ENCODE peak calls at places on chromosome 22, in nine cellular contexts. W, Y, B, R, X, E, K, D and P are unnamed samples.

GRCh38 chr22:18133452-18133851 is 16.5 kb upstream of the USP18 start:
- DNase-seq in W (no peak), Y (peak; percentile 26), B (no peak), R (no peak), X (no peak), E (peak; percentile 76), K (no peak), D (no peak), P (no peak)

GRCh38 chr22:43325176-43325575 is 18.0 kb downstream of the SCUBE1 start:
- DNase-seq in W (no peak), Y (no peak), B (no peak), R (no peak), X (no peak), E (no peak), K (no peak), D (no peak), P (no peak)

GRCh38 chr22:46465348-46465725 is 72.1 kb downstream of the CELSR1 start:
- DNase-seq in W (no peak), Y (no peak), B (no peak), R (no peak), X (no peak), E (no peak), K (no peak), D (no peak), P (no peak)

GRCh38 chr22:41021655-41022454 is 70.5 kb upstream of the EP300 start:
- DNase-seq in W (peak; percentile 35), Y (peak; percentile 61), B (peak; percentile 79), R (no peak), X (peak; percentile 65), E (peak; percentile 69), K (peak; percentile 66), D (peak; percentile 53), P (peak; percentile 45)

GRCh38 chr22:41264408-41264941 is 21.5 kb downstream of the RANGAP1 start:
- DNase-seq in W (no peak), Y (no peak), B (no peak), R (no peak), X (no peak), E (no peak), K (no peak), D (no peak), P (no peak)

GRCh38 chr22:35940166-35940565 is 88.5 kb downstream of the RBFOX2 start:
- DNase-seq in W (no peak), Y (peak; percentile 31), B (no peak), R (no peak), X (no peak), E (no peak), K (no peak), D (no peak), P (no peak)

GRCh38 chr22:29979645-29980303 is 96.8 kb downstream of the MTMR3 start:
- DNase-seq in W (no peak), Y (peak; percentile 89), B (no peak), R (no peak), X (no peak), E (no peak), K (no peak), D (no peak), P (no peak)

GRCh38 chr22:30305519-30305905 is 16.2 kb upstream of the CASTOR1 start:
- DNase-seq in W (no peak), Y (no peak), B (peak; percentile 42), R (no peak), X (no peak), E (peak; percentile 70), K (no peak), D (no peak), P (peak; percentile 26)

GRCh38 chr22:29748248-29748893 is 18.4 kb downstream of the ZMAT5 start:
- DNase-seq in W (no peak), Y (no peak), B (no peak), R (no peak), X (no peak), E (no peak), K (no peak), D (no peak), P (no peak)

GRCh38 chr22:41215926-41216325 is 10.8 kb downstream of the L3MBTL2 start:
- DNase-seq in W (no peak), Y (no peak), B (no peak), R (no peak), X (no peak), E (no peak), K (no peak), D (no peak), P (no peak)

GRCh38 chr22:27603823-27604190 is 197.7 kb downstream of the MN1 start:
- DNase-seq in W (no peak), Y (peak; percentile 15), B (no peak), R (no peak), X (no peak), E (peak; percentile 28), K (no peak), D (no peak), P (no peak)

GRCh38 chr22:46023558-46023981 is 46.6 kb upstream of the WNT7B start:
- DNase-seq in W (no peak), Y (peak; percentile 68), B (peak; percentile 25), R (no peak), X (no peak), E (peak; percentile 47), K (no peak), D (no peak), P (no peak)

GRCh38 chr22:31243339-31244043 is 31.4 kb downstream of the LIMK2 start:
- DNase-seq in W (no peak), Y (peak; percentile 49), B (peak; percentile 83), R (no peak), X (no peak), E (no peak), K (no peak), D (peak; percentile 89), P (no peak)

GRCh38 chr22:26983311-26983710 is 325.9 kb downstream of the MIAT start:
- DNase-seq in W (no peak), Y (no peak), B (no peak), R (no peak), X (no peak), E (no peak), K (no peak), D (peak; percentile 11), P (no peak)

GRCh38 chr22:31752096-31752847 is 1.5 kb upstream of the DEPDC5 start:
- DNase-seq in W (no peak), Y (no peak), B (no peak), R (no peak), X (no peak), E (no peak), K (no peak), D (no peak), P (no peak)

GRCh38 chr22:22745225-22746060 is 101.0 kb downstream of the GGTLC2 start:
- DNase-seq in W (no peak), Y (peak; percentile 16), B (peak; percentile 38), R (no peak), X (peak; percentile 39), E (peak; percentile 33), K (peak; percentile 56), D (no peak), P (peak; percentile 15)

GRCh38 chr22:16601437-16602223 is 9.0 kb upstream of the CCT8L2 start:
- DNase-seq in W (no peak), Y (no peak), B (peak; percentile 17), R (no peak), X (peak; percentile 55), E (peak; percentile 1), K (peak; percentile 11), D (no peak), P (no peak)

GRCh38 chr22:16989915-16990314 is 18.1 kb downstream of the GAB4 start:
- DNase-seq in W (no peak), Y (no peak), B (no peak), R (no peak), X (no peak), E (no peak), K (no peak), D (no peak), P (no peak)

GRCh38 chr22:41480397-41480735 is 11.4 kb downstream of the ACO2 start:
- DNase-seq in W (no peak), Y (peak; percentile 64), B (peak; percentile 34), R (no peak), X (no peak), E (peak; percentile 50), K (no peak), D (no peak), P (no peak)

GRCh38 chr22:33803371-33803770 is 116.9 kb downstream of the LARGE1 start:
- DNase-seq in W (no peak), Y (peak; percentile 97), B (no peak), R (no peak), X (no peak), E (peak; percentile 85), K (no peak), D (peak; percentile 75), P (no peak)

GRCh38 chr22:23762866-23763578 is at the start of gene C22orf15:
- DNase-seq in W (no peak), Y (peak; percentile 54), B (no peak), R (no peak), X (no peak), E (peak; percentile 64), K (peak; percentile 32), D (no peak), P (no peak)

GRCh38 chr22:45577746-45578523 is 75.3 kb downstream of the FBLN1 start:
- DNase-seq in W (peak; percentile 11), Y (peak; percentile 75), B (peak; percentile 80), R (peak; percentile 41), X (peak; percentile 81), E (peak; percentile 83), K (peak; percentile 85), D (peak; percentile 55), P (peak; percentile 88)

GRCh38 chr22:43378011-43378704 is 33.7 kb upstream of the MPPED1 start:
- DNase-seq in W (peak; percentile 49), Y (peak; percentile 29), B (no peak), R (no peak), X (no peak), E (peak; percentile 44), K (no peak), D (no peak), P (no peak)

GRCh38 chr22:49964136-49964492 is 3.5 kb downstream of the PIM3 start:
- DNase-seq in W (no peak), Y (no peak), B (no peak), R (no peak), X (no peak), E (no peak), K (no peak), D (no peak), P (no peak)

GRCh38 chr22:17371446-17371845 is 2.2 kb downstream of the CECR2 start:
- DNase-seq in W (no peak), Y (no peak), B (no peak), R (no peak), X (no peak), E (no peak), K (no peak), D (no peak), P (no peak)

GRCh38 chr22:39959640-39960447 is at the start of gene TMA7B:
- DNase-seq in W (no peak), Y (peak; percentile 55), B (peak; percentile 62), R (no peak), X (peak; percentile 28), E (peak; percentile 57), K (no peak), D (peak; percentile 58), P (peak; percentile 9)

GRCh38 chr22:44729391-44730012 is 22.9 kb upstream of the ARHGAP8 start:
- DNase-seq in W (no peak), Y (peak; percentile 71), B (no peak), R (no peak), X (no peak), E (peak; percentile 79), K (no peak), D (no peak), P (no peak)

GRCh38 chr22:30860176-30861105 is 108.1 kb downstream of the MORC2 start:
- DNase-seq in W (no peak), Y (no peak), B (no peak), R (no peak), X (no peak), E (no peak), K (no peak), D (no peak), P (no peak)

GRCh38 chr22:44828193-44828592 is 75.8 kb downstream of the ARHGAP8 start:
- DNase-seq in W (no peak), Y (no peak), B (peak; percentile 21), R (no peak), X (peak; percentile 28), E (no peak), K (peak; percentile 26), D (no peak), P (peak; percentile 2)

GRCh38 chr22:41870786-41871185 is 37.9 kb downstream of the SREBF2 start:
- DNase-seq in W (no peak), Y (no peak), B (no peak), R (no peak), X (no peak), E (no peak), K (no peak), D (no peak), P (no peak)

GRCh38 chr22:41905411-41906202 is 9.3 kb downstream of the SHISA8 start:
- DNase-seq in W (no peak), Y (no peak), B (no peak), R (no peak), X (no peak), E (no peak), K (no peak), D (no peak), P (no peak)